ENCODE peak calls at places on chromosomes 7 and 10, in four cellular contexts. Y is fibroblast of pulmonary artery, R is HFF-Myc, N is tibial artery. L is an unnamed sample.

GRCh38 chr10:46530249-46531186 is 25.9 kb downstream of the GPRIN2 start:
- DNase-seq in N (peak), R (peak), Y (peak), L (no peak)

GRCh38 chr10:68735119-68735518 is 14.1 kb downstream of the CCAR1 start:
- DNase-seq in N (no peak), Y (no peak), R (no peak), L (no peak)

GRCh38 chr7:80488406-80488805 is 23.5 kb downstream of the GNAT3 start:
- DNase-seq in N (no peak), Y (no peak), R (no peak), L (peak)

GRCh38 chr7:97697396-97697795 is 34.5 kb upstream of the TAC1 start:
- DNase-seq in Y (no peak), N (no peak), R (no peak), L (no peak)

GRCh38 chr10:37860494-37861190 is 3.2 kb upstream of the ZNF248 start:
- DNase-seq in Y (peak), N (no peak), R (no peak), L (peak)

GRCh38 chr10:112421731-112422130 is 25.0 kb downstream of the ZDHHC6 start:
- DNase-seq in N (no peak), R (no peak), Y (no peak), L (no peak)

GRCh38 chr10:3179174-3179573 is 6.6 kb upstream of the PITRM1 start:
- DNase-seq in R (no peak), Y (peak), N (no peak), L (no peak)

GRCh38 chr7:5395246-5395645 is 28.4 kb downstream of the TNRC18 start:
- DNase-seq in Y (no peak), R (no peak), N (no peak), L (no peak)

GRCh38 chr10:61397175-61397986 is 55.8 kb downstream of the TMEM26 start:
- DNase-seq in Y (peak), R (no peak), N (no peak), L (peak)

GRCh38 chr10:80191589-80192270 is 13.6 kb downstream of the ANXA11 start:
- DNase-seq in Y (no peak), R (no peak), N (no peak), L (peak)

GRCh38 chr10:96541921-96542320 is 28.2 kb upstream of the TLL2 start:
- DNase-seq in R (no peak), Y (no peak), N (no peak), L (no peak)

GRCh38 chr7:122136639-122137253 is 7.3 kb downstream of the AASS start:
- DNase-seq in Y (peak), N (no peak), R (no peak), L (no peak)

GRCh38 chr10:126253613-126254002 is 134.7 kb downstream of the ADAM12 start:
- DNase-seq in N (no peak), Y (no peak), R (no peak), L (peak)

GRCh38 chr10:123649672-123650071 is 16.5 kb upstream of the GPR26 start:
- DNase-seq in N (no peak), Y (no peak), R (no peak), L (no peak)

GRCh38 chr10:86599729-86600128 is 54.6 kb upstream of the OPN4 start:
- DNase-seq in R (no peak), N (no peak), Y (no peak), L (peak)

GRCh38 chr7:65809259-65809981 is 63.5 kb upstream of the VKORC1L1 start:
- DNase-seq in R (no peak), Y (no peak), N (no peak), L (no peak)

GRCh38 chr10:77737608-77738007 is 100.0 kb upstream of the KCNMA1 start:
- DNase-seq in Y (peak), R (no peak), N (no peak), L (peak)

GRCh38 chr10:123847686-123848432 is 43.7 kb downstream of the CPXM2 start:
- DNase-seq in N (no peak), R (no peak), Y (peak), L (peak)

GRCh38 chr10:43700306-43700705 is 51.6 kb upstream of the ZNF32 start:
- DNase-seq in R (no peak), Y (peak), N (no peak), L (no peak)

GRCh38 chr10:31030800-31031199 is 865 bp downstream of the ZNF438 start:
- DNase-seq in R (no peak), Y (no peak), N (no peak), L (no peak)

GRCh38 chr7:158495780-158496179 is 91.8 kb downstream of the PTPRN2 start:
- DNase-seq in R (no peak), Y (no peak), N (no peak), L (peak)

GRCh38 chr7:42198296-42198695 is 38.7 kb downstream of the GLI3 start:
- DNase-seq in R (no peak), N (no peak), Y (no peak), L (peak)

GRCh38 chr10:51937736-51938135 is 238.3 kb upstream of the CSTF2T start:
- DNase-seq in R (no peak), N (no peak), Y (peak), L (peak)
- H3K4me3 ChIP-seq in R (no peak), N (peak), Y (no peak), L (no peak)

GRCh38 chr7:101702362-101702850 is 73.3 kb upstream of the MYL10 start:
- DNase-seq in N (no peak), R (no peak), Y (no peak), L (peak)
- TF ChIP-seq CTCF in N (no peak), R (no peak), Y (no peak), L (peak)

DNA sequence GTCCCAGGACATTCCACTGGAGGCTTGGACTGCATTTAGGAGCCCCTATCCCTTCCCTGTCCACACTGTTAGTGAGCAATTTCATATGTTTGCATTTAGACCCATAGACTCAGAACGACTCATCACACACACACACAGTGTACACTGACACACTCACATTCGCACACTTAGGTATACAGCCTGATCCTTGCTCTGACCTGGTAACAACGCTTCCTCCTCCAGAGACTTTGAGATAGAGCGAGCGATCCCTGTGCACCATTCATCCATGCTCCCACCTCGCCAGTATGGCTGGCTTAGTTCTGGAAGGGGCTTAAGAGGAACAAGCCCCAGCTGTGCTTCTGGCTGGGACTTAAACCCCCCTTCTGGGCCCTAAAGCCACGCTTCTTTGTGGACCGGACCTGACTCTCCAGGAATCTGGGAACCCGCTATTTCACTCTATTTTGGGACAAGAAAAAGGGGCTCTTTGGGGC is 905 bp upstream of the HOXA13 start:
- DNase-seq in Y (no peak), R (no peak), N (peak), L (no peak)
- H3K4me3 ChIP-seq in Y (no peak), R (peak), N (peak), L (no peak)

GRCh38 chr7:28360739-28361138 is 51.6 kb upstream of the CREB5 start:
- DNase-seq in R (no peak), N (no peak), Y (no peak), L (no peak)

GRCh38 chr7:28358423-28358868 is 53.9 kb upstream of the CREB5 start:
- DNase-seq in Y (peak), N (no peak), R (peak), L (peak)

GRCh38 chr7:28364082-28364481 is 48.2 kb upstream of the CREB5 start:
- DNase-seq in Y (no peak), N (no peak), R (no peak), L (peak)

DNA sequence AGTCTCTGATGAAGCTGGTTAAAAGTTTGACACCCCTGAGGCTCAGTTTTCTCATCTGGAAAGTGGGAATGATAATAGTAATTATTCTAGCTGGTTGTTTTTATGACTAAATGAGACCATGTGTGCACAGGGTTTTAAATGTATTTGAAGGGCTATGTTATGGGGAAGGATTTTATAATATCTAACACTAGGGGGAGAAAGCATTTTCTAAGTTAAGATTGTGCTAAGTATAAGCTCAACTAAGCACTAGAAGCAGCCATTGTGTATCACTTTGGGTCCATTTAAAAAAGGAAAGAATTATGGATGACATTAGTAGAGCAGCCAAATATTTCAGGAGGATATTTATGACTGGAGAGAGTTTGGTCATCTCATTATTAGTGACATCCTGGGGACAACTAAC is 49.5 kb upstream of the CREB5 start:
- DNase-seq in N (no peak), R (no peak), Y (no peak), L (no peak)
- TF ChIP-seq CTCF in N (no peak), R (peak), Y (peak), L (no peak)

GRCh38 chr7:22631730-22632129 is 95.3 kb upstream of the IL6 start:
- DNase-seq in R (no peak), Y (no peak), N (no peak), L (no peak)
- H3K4me3 ChIP-seq in R (no peak), Y (no peak), N (no peak), L (no peak)

GRCh38 chr10:9297580-9297979 is 1243.1 kb downstream of the GATA3 start:
- DNase-seq in R (no peak), Y (no peak), N (no peak), L (no peak)

GRCh38 chr10:9302142-9302746 is 1247.8 kb downstream of the GATA3 start:
- DNase-seq in R (peak), N (no peak), Y (peak), L (peak)

GRCh38 chr10:9299966-9300365 is 1245.5 kb downstream of the GATA3 start:
- DNase-seq in N (no peak), Y (no peak), R (no peak), L (no peak)

GRCh38 chr10:9301554-9301953 is 1247.1 kb downstream of the GATA3 start:
- DNase-seq in N (no peak), R (no peak), Y (no peak), L (no peak)

DNA sequence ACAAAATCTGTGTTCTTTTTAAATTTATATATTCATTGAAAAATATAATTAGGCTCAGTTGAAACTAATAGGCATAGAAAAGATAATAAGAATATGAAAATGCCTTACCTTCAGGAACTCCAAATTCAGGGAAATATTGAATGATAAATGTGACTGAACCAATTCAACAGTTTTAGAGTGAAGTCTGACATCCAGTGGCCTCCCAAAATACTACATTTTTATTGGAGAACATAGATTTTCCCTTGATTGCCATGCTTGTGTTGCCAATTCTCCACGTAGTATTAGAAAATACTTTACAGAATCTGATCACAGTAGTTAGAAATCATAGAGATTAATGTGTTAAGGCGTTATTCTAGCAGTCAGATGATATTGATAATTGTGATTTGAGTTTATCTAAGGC is 1246.7 kb downstream of the GATA3 start:
- DNase-seq in R (no peak), Y (peak), N (no peak), L (peak)
- TF ChIP-seq CTCF in R (no peak), Y (peak), N (no peak), L (peak)

GRCh38 chr10:122347162-122347561 is 27.3 kb upstream of the PLEKHA1 start:
- DNase-seq in Y (no peak), N (no peak), R (no peak), L (peak)
- H3K4me3 ChIP-seq in Y (no peak), N (no peak), R (no peak), L (no peak)

GRCh38 chr7:129952164-129952652 is 552 bp downstream of the UBE2H start:
- DNase-seq in Y (no peak), N (peak), R (no peak), L (peak)
- TF ChIP-seq CTCF in Y (no peak), N (no peak), R (no peak), L (no peak)

GRCh38 chr10:70254795-70255328 is 21.6 kb upstream of the PPA1 start:
- DNase-seq in R (no peak), N (no peak), Y (no peak), L (no peak)
- H3K4me3 ChIP-seq in R (no peak), N (no peak), Y (no peak), L (no peak)

DNA sequence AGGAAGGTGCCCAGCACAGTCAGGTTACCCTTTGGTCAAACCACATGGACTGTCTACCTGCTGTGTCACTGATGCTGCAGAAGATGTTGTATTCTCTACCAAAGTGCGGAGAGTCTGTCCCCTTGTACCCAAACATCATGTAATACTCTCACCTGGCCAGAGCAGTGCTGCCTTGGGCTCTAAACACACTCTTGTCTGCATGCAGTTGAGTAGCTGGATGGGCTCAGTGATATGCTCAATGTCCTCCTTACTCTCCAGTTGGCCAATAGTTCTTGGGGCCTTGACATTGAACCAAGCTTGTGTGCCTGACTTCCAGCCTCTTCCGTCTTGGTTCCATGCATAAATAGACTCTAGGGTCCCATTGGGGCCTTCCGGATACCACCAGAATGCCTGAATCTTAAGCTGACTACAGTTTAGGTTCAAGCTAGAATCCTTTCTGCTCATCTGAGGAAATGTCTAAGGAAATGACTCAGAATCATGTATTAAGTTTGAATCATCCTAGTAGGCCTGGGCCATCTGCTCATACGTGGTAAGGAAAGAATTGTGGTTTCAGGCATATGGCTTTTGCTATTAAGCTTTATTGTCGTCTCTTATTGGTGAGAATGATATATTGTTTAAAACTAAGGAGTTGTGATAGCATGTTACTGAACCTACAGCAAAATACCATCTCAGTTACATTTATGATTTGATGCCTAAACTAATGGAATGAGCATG is 118.0 kb downstream of the OTUD1 start:
- DNase-seq in Y (peak), R (peak), N (no peak), L (peak)
- TF ChIP-seq CTCF in Y (no peak), R (no peak), N (no peak), L (no peak)

L was measured in epithelial cell of esophagus.